ENCODE peak calls at places on chromosomes 12 and 14, in four cellular contexts. A is WTC11, C is HepG2, I is K562. K is an unnamed sample.

GRCh38 chr14:54815016-54815415 is 87.6 kb downstream of the GCH1 start:
- DNase-seq in C (no peak), A (no peak), I (no peak), K (no peak)

GRCh38 chr12:26711072-26711471 is 121.9 kb downstream of the ITPR2 start:
- DNase-seq in C (no peak), A (no peak), I (no peak), K (no peak)

GRCh38 chr12:75712223-75712622 is 200.8 kb upstream of the KRR1 start:
- DNase-seq in A (no peak), I (no peak), C (peak; percentile 95), K (no peak)

GRCh38 chr14:104773505-104774452 is 20.8 kb downstream of the SIVA1 start:
- DNase-seq in C (no peak), I (no peak), A (no peak), K (no peak)

GRCh38 chr12:4032906-4033628 is 159.9 kb upstream of the PARP11 start:
- DNase-seq in C (no peak), I (no peak), A (no peak), K (no peak)

GRCh38 chr12:96500686-96501085 is 11.3 kb downstream of the CFAP54 start:
- DNase-seq in A (no peak), I (no peak), C (no peak), K (no peak)

GRCh38 chr12:15265868-15266267 is 44.7 kb upstream of the RERG start:
- DNase-seq in A (no peak), C (no peak), I (no peak), K (no peak)

GRCh38 chr14:99531221-99532096 is 50.2 kb downstream of the CCNK start:
- DNase-seq in A (no peak), I (no peak), C (no peak), K (no peak)

GRCh38 chr14:52790011-52790755 is 1.2 kb downstream of the GNPNAT1 start:
- DNase-seq in C (no peak), A (no peak), I (no peak), K (no peak)

GRCh38 chr12:64181504-64182291 is 40.4 kb downstream of the KICS2 start:
- DNase-seq in C (peak; percentile 32), I (no peak), A (peak; percentile 16), K (no peak)

GRCh38 chr12:67035121-67035520 is 234.0 kb upstream of the CAND1 start:
- DNase-seq in I (no peak), A (peak; percentile 31), C (no peak), K (no peak)

GRCh38 chr14:57991353-57991752 is 125.5 kb upstream of the SLC35F4 start:
- DNase-seq in A (no peak), I (no peak), C (no peak), K (no peak)

GRCh38 chr12:105402366-105402765 is 71.9 kb downstream of the C12orf75 start:
- DNase-seq in C (no peak), A (no peak), I (no peak), K (no peak)

GRCh38 chr14:65214741-65215140 is 112.4 kb upstream of the MAX start:
- DNase-seq in C (no peak), A (no peak), I (no peak), K (no peak)

DNA sequence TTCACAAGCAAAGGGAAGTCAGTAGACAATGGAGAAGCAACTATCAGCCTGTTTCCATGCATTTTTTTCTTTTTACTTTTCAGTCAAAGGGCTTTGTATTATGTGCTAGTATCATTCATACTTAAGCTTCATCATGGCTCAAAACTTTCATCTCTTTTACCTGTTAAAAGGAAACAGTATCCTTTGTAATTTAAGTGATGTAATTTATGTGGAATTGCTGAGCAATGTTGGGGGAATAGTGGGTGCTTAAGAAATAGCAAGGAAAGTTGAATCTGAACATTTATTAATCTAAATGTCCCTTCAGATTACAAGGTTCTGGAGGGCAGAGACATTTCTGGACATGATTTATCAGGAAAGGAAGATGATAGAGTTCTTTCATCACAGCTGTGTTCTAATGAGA is 915.3 kb downstream of the VRK1 start:
- DNase-seq in C (no peak), A (no peak), I (no peak), K (no peak)
- TF ChIP-seq CREM in C (no peak), A (no peak), I (no peak), K (no peak)

DNA sequence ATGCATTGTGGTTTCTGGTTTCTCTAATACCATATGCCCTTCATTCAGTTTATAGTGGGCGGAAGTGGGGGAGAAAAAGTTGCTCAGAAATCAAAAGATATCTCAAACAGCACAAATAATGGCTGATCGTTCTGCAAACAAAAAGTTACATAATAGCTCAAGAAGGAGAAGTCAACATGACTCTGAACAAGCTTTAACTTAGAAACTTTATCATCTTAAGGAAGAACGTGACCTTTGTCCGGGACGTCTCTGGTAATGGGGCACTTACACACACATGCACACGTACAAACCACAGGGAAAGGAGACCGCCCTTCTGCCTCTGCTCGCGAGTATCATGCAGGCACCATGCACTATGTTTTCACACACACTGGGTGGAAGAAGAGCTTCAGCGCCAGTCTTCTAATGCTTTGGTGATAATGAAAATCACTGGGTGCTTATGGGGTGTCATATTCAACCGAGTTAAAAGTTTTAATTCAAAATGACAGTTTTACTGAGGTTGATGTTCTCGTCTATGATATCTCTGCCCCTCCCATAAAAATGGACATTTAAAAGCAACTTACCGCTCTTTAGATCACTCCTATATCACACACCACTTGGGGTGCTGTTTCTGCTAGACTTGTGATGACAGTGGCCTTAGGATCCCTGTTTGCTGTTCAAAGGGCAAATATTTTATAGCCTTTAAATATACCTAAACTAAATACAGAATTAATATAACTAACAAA is 4.7 kb downstream of the FOS start:
- DNase-seq in A (no peak), C (peak; percentile 54), I (peak; percentile 15), K (no peak)
- TF ChIP-seq CREM in A (no peak), C (no peak), I (no peak), K (no peak)

GRCh38 chr12:131928080-131928764 is 854 bp upstream of the PUS1 start:
- DNase-seq in I (no peak), A (peak; percentile 41), C (no peak), K (no peak)
- TF ChIP-seq CREM in I (no peak), A (no peak), C (no peak), K (no peak)

GRCh38 chr12:52946334-52946733 is 2.6 kb upstream of the KRT18 start:
- DNase-seq in A (no peak), I (no peak), C (no peak), K (no peak)
- TF ChIP-seq CREM in A (no peak), I (no peak), C (no peak), K (no peak)

GRCh38 chr12:979355-979754 is 11.7 kb upstream of the ERC1 start:
- DNase-seq in A (no peak), C (no peak), I (no peak), K (no peak)
- TF ChIP-seq CREM in A (no peak), C (no peak), I (no peak), K (no peak)

K was measured in GM12878.